ENCODE peak calls at places on chromosomes 12 and 14, in four cellular contexts. One of them, this sample, is unnamed.

GRCh38 chr12:7483343-7483742 is 20.2 kb downstream of the CD163 start:
- DNase-seq in A549: no peak
- DNase-seq in IMR-90: no peak
- DNase-seq in K562: no peak
- DNase-seq in this sample: no peak

GRCh38 chr14:24381363-24382102 is 13.5 kb downstream of the NFATC4 start:
- DNase-seq in A549: no peak
- DNase-seq in IMR-90: no peak
- DNase-seq in K562: no peak
- DNase-seq in this sample: no peak

GRCh38 chr14:105148604-105149145 is 19.9 kb downstream of the JAG2 start:
- DNase-seq in A549: no peak
- DNase-seq in IMR-90: no peak
- DNase-seq in K562: no peak
- DNase-seq in this sample: no peak

GRCh38 chr12:6952121-6952859 is 1.1 kb downstream of the PTPN6 start:
- DNase-seq in A549: no peak
- DNase-seq in IMR-90: no peak
- DNase-seq in K562: no peak
- DNase-seq in this sample: no peak

GRCh38 chr12:59283012-59283411 is 312.8 kb upstream of the SLC16A7 start:
- DNase-seq in A549: no peak
- DNase-seq in IMR-90: no peak
- DNase-seq in K562: no peak
- DNase-seq in this sample: no peak

GRCh38 chr14:88249266-88249665 is 73.8 kb downstream of the KCNK10 start:
- DNase-seq in A549: no peak
- DNase-seq in IMR-90: no peak
- DNase-seq in K562: no peak
- DNase-seq in this sample: no peak

GRCh38 chr12:28089363-28089762 is 100.9 kb upstream of the CCDC91 start:
- DNase-seq in A549: peak; percentile 17
- DNase-seq in IMR-90: peak; percentile 37
- DNase-seq in K562: no peak
- DNase-seq in this sample: no peak

GRCh38 chr12:52903285-52903854 is 1.5 kb downstream of the KRT8 start:
- DNase-seq in A549: peak; percentile 69
- DNase-seq in IMR-90: peak; percentile 53
- DNase-seq in K562: peak; percentile 88
- DNase-seq in this sample: no peak

GRCh38 chr14:75003250-75004027 is 718 bp downstream of the EIF2B2 start:
- DNase-seq in A549: no peak
- DNase-seq in IMR-90: no peak
- DNase-seq in K562: no peak
- DNase-seq in this sample: no peak

GRCh38 chr12:76432733-76433132 is 84.5 kb upstream of the BBS10 start:
- DNase-seq in A549: no peak
- DNase-seq in IMR-90: no peak
- DNase-seq in K562: no peak
- DNase-seq in this sample: no peak

GRCh38 chr12:57456145-57456700 is 1.1 kb downstream of the INHBE start:
- DNase-seq in A549: peak; percentile 81
- DNase-seq in IMR-90: peak; percentile 44
- DNase-seq in K562: peak; percentile 37
- DNase-seq in this sample: no peak

GRCh38 chr12:32542550-32543229 is 136.4 kb upstream of the DNM1L start:
- DNase-seq in A549: no peak
- DNase-seq in IMR-90: no peak
- DNase-seq in K562: no peak
- DNase-seq in this sample: no peak

GRCh38 chr12:76020731-76021672 is 10.6 kb downstream of the PHLDA1 start:
- DNase-seq in A549: peak; percentile 87
- DNase-seq in IMR-90: peak; percentile 99
- DNase-seq in K562: no peak
- DNase-seq in this sample: peak; percentile 19

GRCh38 chr14:97788364-97788763 is 991.2 kb downstream of the VRK1 start:
- DNase-seq in A549: no peak
- DNase-seq in IMR-90: no peak
- DNase-seq in K562: no peak
- DNase-seq in this sample: no peak

GRCh38 chr14:58298477-58298879 is at the start of gene ARID4A:
- DNase-seq in A549: no peak
- DNase-seq in IMR-90: no peak
- DNase-seq in K562: peak; percentile 76
- DNase-seq in this sample: no peak
- TF ChIP-seq ELK1 in A549: no peak
- TF ChIP-seq ELK1 in IMR-90: no peak
- TF ChIP-seq ELK1 in K562: no peak
- TF ChIP-seq ELK1 in this sample: no peak

GRCh38 chr12:42696424-42697149 is 107.0 kb upstream of the PRICKLE1 start:
- DNase-seq in A549: no peak
- DNase-seq in IMR-90: peak; percentile 64
- DNase-seq in K562: no peak
- DNase-seq in this sample: no peak
- TF ChIP-seq ELK1 in A549: no peak
- TF ChIP-seq ELK1 in IMR-90: no peak
- TF ChIP-seq ELK1 in K562: no peak
- TF ChIP-seq ELK1 in this sample: no peak

GRCh38 chr12:106027286-106027685 is 111.5 kb downstream of the NUAK1 start:
- DNase-seq in A549: no peak
- DNase-seq in IMR-90: no peak
- DNase-seq in K562: no peak
- DNase-seq in this sample: no peak

GRCh38 chr12:106033161-106033675 is 105.5 kb downstream of the NUAK1 start:
- DNase-seq in A549: no peak
- DNase-seq in IMR-90: no peak
- DNase-seq in K562: no peak
- DNase-seq in this sample: no peak

GRCh38 chr12:106032141-106032925 is 106.4 kb downstream of the NUAK1 start:
- DNase-seq in A549: peak; percentile 58
- DNase-seq in IMR-90: peak; percentile 22
- DNase-seq in K562: no peak
- DNase-seq in this sample: no peak

GRCh38 chr12:106031736-106032135 is 107.0 kb downstream of the NUAK1 start:
- DNase-seq in A549: no peak
- DNase-seq in IMR-90: no peak
- DNase-seq in K562: no peak
- DNase-seq in this sample: no peak

GRCh38 chr12:106030210-106031175 is 108.3 kb downstream of the NUAK1 start:
- DNase-seq in A549: peak; percentile 83
- DNase-seq in IMR-90: peak; percentile 96
- DNase-seq in K562: no peak
- DNase-seq in this sample: no peak
- TF ChIP-seq ELK1 in A549: no peak
- TF ChIP-seq ELK1 in IMR-90: no peak
- TF ChIP-seq ELK1 in K562: no peak
- TF ChIP-seq ELK1 in this sample: no peak

DNA sequence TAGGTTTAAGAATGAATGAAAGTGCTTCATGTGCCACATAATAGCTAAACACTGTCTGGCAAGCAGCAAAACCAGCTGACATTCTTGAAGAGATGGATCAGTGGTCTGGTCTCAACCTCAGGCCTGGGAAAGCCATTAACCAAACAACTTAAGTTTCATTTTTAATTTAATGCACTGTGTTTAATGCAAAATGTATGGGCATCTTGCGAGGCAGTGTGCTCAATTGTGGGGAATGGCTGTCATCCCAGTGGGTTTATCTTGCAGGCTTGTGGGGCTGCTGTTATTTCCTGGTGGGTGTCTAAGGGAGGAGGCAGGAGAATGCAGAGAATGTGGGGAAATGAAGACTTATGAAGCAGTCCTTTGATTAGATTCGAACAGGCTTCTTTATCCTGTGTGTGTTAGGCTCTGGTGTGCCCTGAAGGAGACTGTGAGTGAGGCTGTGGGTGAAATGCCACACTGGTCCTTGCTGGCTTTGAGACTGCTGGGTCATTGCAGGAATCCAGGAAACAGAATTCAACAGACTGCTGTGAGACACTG is 144.1 kb upstream of the PELI2 start:
- DNase-seq in A549: no peak
- DNase-seq in IMR-90: no peak
- DNase-seq in K562: no peak
- DNase-seq in this sample: no peak
- TF ChIP-seq ELK1 in A549: no peak
- TF ChIP-seq ELK1 in IMR-90: no peak
- TF ChIP-seq ELK1 in K562: no peak
- TF ChIP-seq ELK1 in this sample: no peak

DNA sequence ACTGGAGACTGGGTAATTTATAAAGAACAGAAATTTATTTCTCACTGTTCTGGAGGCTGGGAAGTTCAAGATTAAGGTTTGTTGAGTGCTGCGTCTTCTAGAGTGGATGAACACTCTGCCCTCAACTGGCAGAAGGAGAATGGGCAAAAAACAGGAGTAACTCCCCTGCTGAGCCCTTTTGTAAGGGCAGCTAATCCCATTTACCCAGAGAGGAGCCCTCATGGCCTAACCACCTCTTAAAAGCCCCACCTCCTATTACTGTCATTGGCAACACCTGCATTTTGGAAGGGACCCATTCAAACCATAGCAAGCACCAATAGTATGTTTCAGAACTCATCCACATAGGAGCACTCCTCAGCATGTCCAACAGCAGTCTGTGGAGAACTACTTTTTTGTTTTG is 47.4 kb downstream of the BORCS5 start:
- DNase-seq in A549: peak; percentile 36
- DNase-seq in IMR-90: no peak
- DNase-seq in K562: no peak
- DNase-seq in this sample: no peak
- TF ChIP-seq ELK1 in A549: no peak
- TF ChIP-seq ELK1 in IMR-90: no peak
- TF ChIP-seq ELK1 in K562: no peak
- TF ChIP-seq ELK1 in this sample: no peak

GRCh38 chr12:94792690-94793089 is 142.3 kb upstream of the TMCC3 start:
- DNase-seq in A549: no peak
- DNase-seq in IMR-90: peak; percentile 5
- DNase-seq in K562: no peak
- DNase-seq in this sample: no peak
- TF ChIP-seq ELK1 in A549: no peak
- TF ChIP-seq ELK1 in IMR-90: no peak
- TF ChIP-seq ELK1 in K562: no peak
- TF ChIP-seq ELK1 in this sample: no peak

GRCh38 chr14:71140157-71140556 is 232.9 kb downstream of the PCNX1 start:
- DNase-seq in A549: no peak
- DNase-seq in IMR-90: no peak
- DNase-seq in K562: no peak
- DNase-seq in this sample: no peak

GRCh38 chr14:71141701-71142374 is 234.6 kb downstream of the PCNX1 start:
- DNase-seq in A549: no peak
- DNase-seq in IMR-90: peak; percentile 59
- DNase-seq in K562: no peak
- DNase-seq in this sample: no peak

GRCh38 chr14:71139058-71139946 is 232.0 kb downstream of the PCNX1 start:
- DNase-seq in A549: peak; percentile 53
- DNase-seq in IMR-90: peak; percentile 48
- DNase-seq in K562: peak; percentile 71
- DNase-seq in this sample: peak; percentile 17

GRCh38 chr14:71142375-71143038 is 235.2 kb downstream of the PCNX1 start:
- DNase-seq in A549: no peak
- DNase-seq in IMR-90: peak; percentile 98
- DNase-seq in K562: no peak
- DNase-seq in this sample: peak; percentile 63

GRCh38 chr14:71143391-71144290 is 236.4 kb downstream of the PCNX1 start:
- DNase-seq in A549: peak; percentile 18
- DNase-seq in IMR-90: peak; percentile 80
- DNase-seq in K562: peak; percentile 15
- DNase-seq in this sample: no peak
- TF ChIP-seq ELK1 in A549: no peak
- TF ChIP-seq ELK1 in IMR-90: no peak
- TF ChIP-seq ELK1 in K562: no peak
- TF ChIP-seq ELK1 in this sample: no peak